ENCODE peak calls at places on chromosomes 5 and 9, in seven cellular contexts. One of them, this sample, is unnamed.
A peak's percentile ranks its signal among the peaks of the same experiment; 100 is the strongest.

GRCh38 chr9:34428325-34428958 is 29.9 kb downstream of the FAM219A start:
- DNase-seq in kidney: no peak
- DNase-seq in HFF-Myc: no peak
- DNase-seq in esophagus squamous epithelium: no peak
- DNase-seq in H1: no peak
- DNase-seq in fibroblast of pulmonary artery: peak; percentile 22
- DNase-seq in tibial nerve: no peak
- DNase-seq in this sample: no peak

GRCh38 chr5:153276151-153276550 is 214.3 kb upstream of the GRIA1 start:
- DNase-seq in fibroblast of pulmonary artery: peak; percentile 60
- DNase-seq in kidney: no peak
- DNase-seq in H1: peak; percentile 15
- DNase-seq in esophagus squamous epithelium: no peak
- DNase-seq in HFF-Myc: peak; percentile 48
- DNase-seq in tibial nerve: no peak
- DNase-seq in this sample: no peak

GRCh38 chr5:68196876-68197275 is 18.7 kb upstream of the PIK3R1 start:
- DNase-seq in HFF-Myc: no peak
- DNase-seq in kidney: no peak
- DNase-seq in H1: no peak
- DNase-seq in tibial nerve: no peak
- DNase-seq in fibroblast of pulmonary artery: no peak
- DNase-seq in esophagus squamous epithelium: peak; percentile 12
- DNase-seq in this sample: no peak

GRCh38 chr9:2281031-2281802 is 266.1 kb downstream of the SMARCA2 start:
- DNase-seq in esophagus squamous epithelium: no peak
- DNase-seq in H1: peak; percentile 81
- DNase-seq in tibial nerve: no peak
- DNase-seq in fibroblast of pulmonary artery: peak; percentile 11
- DNase-seq in kidney: no peak
- DNase-seq in HFF-Myc: no peak
- DNase-seq in this sample: no peak

GRCh38 chr9:131443648-131444047 is 49.8 kb downstream of the PRRC2B start:
- DNase-seq in fibroblast of pulmonary artery: no peak
- DNase-seq in H1: no peak
- DNase-seq in kidney: no peak
- DNase-seq in esophagus squamous epithelium: no peak
- DNase-seq in HFF-Myc: no peak
- DNase-seq in tibial nerve: no peak
- DNase-seq in this sample: no peak

GRCh38 chr5:169629847-169630548 is 7.1 kb upstream of the DOCK2 start:
- DNase-seq in tibial nerve: no peak
- DNase-seq in HFF-Myc: no peak
- DNase-seq in kidney: no peak
- DNase-seq in H1: no peak
- DNase-seq in fibroblast of pulmonary artery: peak; percentile 84
- DNase-seq in esophagus squamous epithelium: no peak
- DNase-seq in this sample: peak; percentile 63

GRCh38 chr9:129873563-129873962 is 38.3 kb downstream of the USP20 start:
- DNase-seq in fibroblast of pulmonary artery: no peak
- DNase-seq in tibial nerve: no peak
- DNase-seq in esophagus squamous epithelium: no peak
- DNase-seq in HFF-Myc: no peak
- DNase-seq in kidney: no peak
- DNase-seq in H1: no peak
- DNase-seq in this sample: no peak

GRCh38 chr5:4832491-4832890 is 307.6 kb upstream of the ADAMTS16 start:
- DNase-seq in H1: no peak
- DNase-seq in kidney: no peak
- DNase-seq in esophagus squamous epithelium: no peak
- DNase-seq in tibial nerve: no peak
- DNase-seq in HFF-Myc: no peak
- DNase-seq in fibroblast of pulmonary artery: no peak
- DNase-seq in this sample: no peak

GRCh38 chr9:132644251-132644650 is 25.5 kb downstream of the DDX31 start:
- DNase-seq in tibial nerve: no peak
- DNase-seq in H1: no peak
- DNase-seq in fibroblast of pulmonary artery: no peak
- DNase-seq in HFF-Myc: no peak
- DNase-seq in kidney: no peak
- DNase-seq in esophagus squamous epithelium: no peak
- DNase-seq in this sample: no peak

GRCh38 chr5:59390074-59390659 is 503.4 kb downstream of the PDE4D start:
- DNase-seq in esophagus squamous epithelium: no peak
- DNase-seq in HFF-Myc: peak; percentile 19
- DNase-seq in kidney: no peak
- DNase-seq in tibial nerve: no peak
- DNase-seq in fibroblast of pulmonary artery: peak; percentile 61
- DNase-seq in H1: no peak
- DNase-seq in this sample: no peak

GRCh38 chr9:126916909-126917308 is 2.3 kb downstream of the RALGPS1 start:
- DNase-seq in fibroblast of pulmonary artery: no peak
- DNase-seq in H1: no peak
- DNase-seq in HFF-Myc: no peak
- DNase-seq in tibial nerve: no peak
- DNase-seq in esophagus squamous epithelium: no peak
- DNase-seq in kidney: no peak
- DNase-seq in this sample: no peak

GRCh38 chr5:178590924-178591423 is 781 bp upstream of the COL23A1 start:
- DNase-seq in esophagus squamous epithelium: no peak
- DNase-seq in kidney: no peak
- DNase-seq in tibial nerve: no peak
- DNase-seq in fibroblast of pulmonary artery: no peak
- DNase-seq in HFF-Myc: no peak
- DNase-seq in H1: no peak
- DNase-seq in this sample: peak; percentile 11

GRCh38 chr5:141879941-141880738 is 1.9 kb upstream of the PCDH1 start:
- DNase-seq in tibial nerve: no peak
- DNase-seq in H1: no peak
- DNase-seq in kidney: peak; percentile 51
- DNase-seq in esophagus squamous epithelium: no peak
- DNase-seq in HFF-Myc: no peak
- DNase-seq in fibroblast of pulmonary artery: no peak
- DNase-seq in this sample: no peak

GRCh38 chr9:107895524-107896001 is 406.0 kb upstream of the KLF4 start:
- DNase-seq in kidney: no peak
- DNase-seq in HFF-Myc: peak; percentile 83
- DNase-seq in H1: no peak
- DNase-seq in esophagus squamous epithelium: no peak
- DNase-seq in fibroblast of pulmonary artery: no peak
- DNase-seq in tibial nerve: no peak
- DNase-seq in this sample: no peak

GRCh38 chr5:169706758-169707450 is 69.8 kb downstream of the DOCK2 start:
- DNase-seq in kidney: no peak
- DNase-seq in fibroblast of pulmonary artery: peak; percentile 54
- DNase-seq in tibial nerve: no peak
- DNase-seq in esophagus squamous epithelium: no peak
- DNase-seq in HFF-Myc: no peak
- DNase-seq in H1: no peak
- DNase-seq in this sample: peak; percentile 24

DNA sequence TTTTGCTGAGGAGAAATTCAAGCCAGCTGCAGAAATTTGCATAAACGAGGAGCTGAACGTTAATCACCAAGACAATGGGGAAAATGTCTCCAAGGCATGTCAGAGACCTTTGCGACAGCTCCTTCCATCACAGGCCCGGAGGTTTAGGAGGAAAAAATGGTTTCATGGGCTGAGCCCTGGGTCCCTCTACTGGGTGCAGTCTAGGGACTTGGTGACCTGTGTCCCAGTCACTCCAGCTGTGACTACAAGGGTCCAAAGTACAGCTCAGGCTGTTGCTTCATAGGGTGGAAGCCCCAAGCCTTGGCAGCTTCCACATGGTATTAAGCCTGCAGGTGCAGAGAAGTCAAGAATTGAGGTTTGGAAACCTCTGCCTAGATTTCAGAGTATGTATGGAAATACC is 207.5 kb downstream of the DENND1A start:
- DNase-seq in fibroblast of pulmonary artery: no peak
- DNase-seq in HFF-Myc: no peak
- DNase-seq in esophagus squamous epithelium: no peak
- DNase-seq in tibial nerve: no peak
- DNase-seq in kidney: no peak
- DNase-seq in H1: no peak
- DNase-seq in this sample: no peak
- H3K4me3 ChIP-seq in fibroblast of pulmonary artery: no peak overlapping the region
- H3K4me3 ChIP-seq in HFF-Myc: no peak overlapping the region
- H3K4me3 ChIP-seq in esophagus squamous epithelium: no peak overlapping the region
- H3K4me3 ChIP-seq in tibial nerve: no peak overlapping the region
- H3K4me3 ChIP-seq in kidney: no peak overlapping the region
- H3K4me3 ChIP-seq in H1: no peak overlapping the region
- H3K4me3 ChIP-seq in this sample: no peak overlapping the region

GRCh38 chr9:89564257-89564878 is 40.4 kb upstream of the GADD45G start:
- DNase-seq in fibroblast of pulmonary artery: peak; percentile 12
- DNase-seq in kidney: no peak
- DNase-seq in H1: peak; percentile 46
- DNase-seq in tibial nerve: no peak
- DNase-seq in esophagus squamous epithelium: no peak
- DNase-seq in HFF-Myc: no peak
- DNase-seq in this sample: no peak
- TF ChIP-seq CTCF in fibroblast of pulmonary artery: peak; percentile 9
- TF ChIP-seq CTCF in kidney: no peak
- TF ChIP-seq CTCF in H1: peak; percentile 54
- TF ChIP-seq CTCF in tibial nerve: no peak
- TF ChIP-seq CTCF in esophagus squamous epithelium: no peak
- TF ChIP-seq CTCF in HFF-Myc: no peak
- TF ChIP-seq CTCF in this sample: no peak

DNA sequence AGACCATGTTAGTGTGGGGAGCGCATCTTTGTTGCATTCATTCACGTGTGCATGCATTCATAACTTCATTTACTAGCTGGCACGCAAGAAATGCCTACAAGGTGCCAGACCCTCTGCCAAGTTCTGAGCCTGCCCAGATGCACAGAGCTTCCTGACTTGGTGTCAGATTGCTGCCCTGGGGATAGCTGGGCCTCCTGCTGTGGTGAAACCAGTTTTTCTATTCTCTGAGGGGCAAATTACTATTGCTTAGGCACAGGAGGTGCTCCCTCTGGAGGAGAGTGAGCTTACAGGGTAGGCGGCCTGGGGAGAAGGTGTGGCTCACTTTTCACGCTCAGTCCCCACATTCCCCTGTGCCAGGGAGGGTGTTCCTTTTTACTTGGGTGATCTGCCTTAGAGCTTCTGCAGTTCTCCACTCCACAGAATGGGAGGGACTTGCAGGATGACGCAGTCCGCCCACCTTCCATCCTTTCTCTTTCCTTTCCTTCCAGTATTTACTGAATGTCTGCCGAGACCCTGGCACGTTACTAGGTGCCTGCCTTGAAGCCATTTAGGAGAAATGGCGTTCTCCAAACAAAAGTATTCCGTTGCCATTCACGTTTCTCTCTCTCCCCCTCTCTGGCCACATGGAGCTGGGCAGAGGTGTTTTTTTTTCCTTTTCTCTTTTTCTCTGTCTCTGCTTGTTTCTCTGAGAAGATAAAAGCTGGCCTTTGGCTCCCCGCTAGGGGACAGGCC is 27.9 kb upstream of the CTNNA1 start:
- DNase-seq in tibial nerve: no peak
- DNase-seq in H1: peak; percentile 73
- DNase-seq in fibroblast of pulmonary artery: peak; percentile 66
- DNase-seq in HFF-Myc: peak; percentile 41
- DNase-seq in esophagus squamous epithelium: no peak
- DNase-seq in kidney: peak; percentile 72
- DNase-seq in this sample: peak; percentile 39
- H3K4me3 ChIP-seq in tibial nerve: no peak overlapping the region
- H3K4me3 ChIP-seq in H1: no peak overlapping the region
- H3K4me3 ChIP-seq in fibroblast of pulmonary artery: no peak overlapping the region
- H3K4me3 ChIP-seq in HFF-Myc: no peak overlapping the region
- H3K4me3 ChIP-seq in esophagus squamous epithelium: no peak overlapping the region
- H3K4me3 ChIP-seq in kidney: no peak overlapping the region
- H3K4me3 ChIP-seq in this sample: no peak overlapping the region

GRCh38 chr5:108381955-108382783 is at the start of gene FBXL17:
- DNase-seq in kidney: peak; percentile 99
- DNase-seq in fibroblast of pulmonary artery: peak; percentile 95
- DNase-seq in H1: peak; percentile 86
- DNase-seq in HFF-Myc: peak; percentile 71
- DNase-seq in tibial nerve: peak; percentile 87
- DNase-seq in esophagus squamous epithelium: peak; percentile 87
- DNase-seq in this sample: peak; percentile 55
- TF ChIP-seq CTCF in kidney: no peak
- TF ChIP-seq CTCF in fibroblast of pulmonary artery: no peak
- TF ChIP-seq CTCF in H1: no peak
- TF ChIP-seq CTCF in HFF-Myc: no peak
- TF ChIP-seq CTCF in tibial nerve: no peak
- TF ChIP-seq CTCF in esophagus squamous epithelium: peak; percentile 51
- TF ChIP-seq CTCF in this sample: no peak

GRCh38 chr5:172059661-172060100 is 53.2 kb upstream of the FBXW11 start:
- DNase-seq in kidney: no peak
- DNase-seq in esophagus squamous epithelium: no peak
- DNase-seq in HFF-Myc: no peak
- DNase-seq in fibroblast of pulmonary artery: peak; percentile 44
- DNase-seq in H1: no peak
- DNase-seq in tibial nerve: no peak
- DNase-seq in this sample: no peak

GRCh38 chr5:172065431-172066065 is 59.1 kb upstream of the FBXW11 start:
- DNase-seq in tibial nerve: no peak
- DNase-seq in kidney: no peak
- DNase-seq in fibroblast of pulmonary artery: peak; percentile 27
- DNase-seq in H1: no peak
- DNase-seq in HFF-Myc: no peak
- DNase-seq in esophagus squamous epithelium: no peak
- DNase-seq in this sample: no peak

GRCh38 chr5:172064766-172065165 is 58.3 kb upstream of the FBXW11 start:
- DNase-seq in esophagus squamous epithelium: no peak
- DNase-seq in kidney: no peak
- DNase-seq in fibroblast of pulmonary artery: no peak
- DNase-seq in tibial nerve: no peak
- DNase-seq in H1: no peak
- DNase-seq in HFF-Myc: no peak
- DNase-seq in this sample: no peak

GRCh38 chr5:172064358-172064757 is 57.9 kb upstream of the FBXW11 start:
- DNase-seq in esophagus squamous epithelium: no peak
- DNase-seq in fibroblast of pulmonary artery: no peak
- DNase-seq in kidney: no peak
- DNase-seq in tibial nerve: no peak
- DNase-seq in H1: no peak
- DNase-seq in HFF-Myc: no peak
- DNase-seq in this sample: no peak
- H3K4me3 ChIP-seq in esophagus squamous epithelium: no peak overlapping the region
- H3K4me3 ChIP-seq in fibroblast of pulmonary artery: no peak overlapping the region
- H3K4me3 ChIP-seq in kidney: no peak overlapping the region
- H3K4me3 ChIP-seq in tibial nerve: no peak overlapping the region
- H3K4me3 ChIP-seq in H1: no peak overlapping the region
- H3K4me3 ChIP-seq in HFF-Myc: no peak overlapping the region
- H3K4me3 ChIP-seq in this sample: no peak overlapping the region

DNA sequence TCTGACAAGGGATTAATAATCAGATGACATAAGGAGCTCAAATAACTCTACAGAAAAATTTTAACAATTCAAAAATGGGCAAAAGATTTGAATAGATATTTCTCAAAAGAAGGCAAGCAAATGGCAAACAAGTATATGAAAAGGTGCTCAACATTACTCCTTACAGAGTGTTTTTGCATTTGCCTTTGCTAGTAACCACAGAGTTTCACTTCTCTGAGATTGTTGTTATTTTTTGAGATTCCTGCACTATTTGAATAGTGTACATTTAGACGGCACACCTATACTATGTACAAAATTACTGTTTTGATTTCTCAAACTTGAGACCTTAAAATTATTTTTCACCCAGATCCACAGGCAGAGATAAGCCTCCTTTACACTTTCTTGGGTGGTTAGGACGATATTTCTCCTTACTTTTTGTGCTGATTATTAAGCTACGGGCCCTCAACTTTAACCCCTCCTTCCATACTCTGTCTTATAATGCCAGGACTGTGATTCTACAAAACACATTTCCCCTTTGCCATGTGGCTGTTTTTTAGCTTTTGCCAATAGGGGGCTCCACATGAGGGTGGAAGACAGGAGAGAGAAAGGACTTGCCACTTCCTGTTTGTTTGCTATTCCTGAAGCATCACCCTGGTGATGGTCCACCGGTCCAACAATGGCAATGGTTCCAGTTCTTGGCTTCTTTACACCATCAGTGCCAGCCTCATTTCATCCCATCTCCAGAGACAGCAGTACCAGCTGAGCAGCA is 65.0 kb upstream of the DAP start:
- DNase-seq in kidney: no peak
- DNase-seq in fibroblast of pulmonary artery: no peak
- DNase-seq in esophagus squamous epithelium: no peak
- DNase-seq in HFF-Myc: no peak
- DNase-seq in H1: no peak
- DNase-seq in tibial nerve: no peak
- DNase-seq in this sample: no peak
- TF ChIP-seq CTCF in kidney: no peak
- TF ChIP-seq CTCF in fibroblast of pulmonary artery: no peak
- TF ChIP-seq CTCF in esophagus squamous epithelium: no peak
- TF ChIP-seq CTCF in HFF-Myc: peak; percentile 34
- TF ChIP-seq CTCF in H1: peak; percentile 60
- TF ChIP-seq CTCF in tibial nerve: no peak
- TF ChIP-seq CTCF in this sample: no peak

This sample was measured in AG09309.